ENCODE peak calls at places on chromosomes 2 and 18, in four cellular contexts. J, R, I and Z are unnamed samples.

GRCh38 chr2:190996338-190996946 is 17.5 kb downstream of the STAT1 start:
- DNase-seq in J (no peak), R (peak), I (peak), Z (peak)

GRCh38 chr18:79916546-79917350 is 34.7 kb downstream of the SLC66A2 start:
- DNase-seq in J (no peak), I (no peak), R (no peak), Z (no peak)

GRCh38 chr2:212595036-212595654 is 56.5 kb upstream of the ERBB4 start:
- DNase-seq in I (peak), J (no peak), R (peak), Z (no peak)

GRCh38 chr2:217177687-217178086 is 317.8 kb upstream of the TNP1 start:
- DNase-seq in R (no peak), J (no peak), I (no peak), Z (no peak)

GRCh38 chr2:46340740-46341420 is 43.7 kb downstream of the EPAS1 start:
- DNase-seq in I (no peak), R (no peak), J (no peak), Z (no peak)

GRCh38 chr2:216616083-216616678 is 17.0 kb upstream of the IGFBP2 start:
- DNase-seq in I (no peak), J (no peak), R (no peak), Z (no peak)

GRCh38 chr2:20071397-20072383 is 20.3 kb upstream of the LAPTM4A start:
- DNase-seq in J (peak), R (peak), I (peak), Z (no peak)

GRCh38 chr18:76995896-76996295 is 136.7 kb downstream of the MBP start:
- DNase-seq in J (no peak), I (no peak), R (no peak), Z (no peak)

GRCh38 chr2:130328710-130329109 is 14.0 kb upstream of the IMP4 start:
- DNase-seq in R (peak), I (no peak), J (no peak), Z (no peak)

GRCh38 chr2:205769494-205769848 is 87.2 kb downstream of the NRP2 start:
- DNase-seq in R (peak), J (no peak), I (no peak), Z (no peak)

GRCh38 chr2:147096671-147097070 is 748.2 kb upstream of the ACVR2A start:
- DNase-seq in R (no peak), J (no peak), I (no peak), Z (no peak)

GRCh38 chr2:109607766-109608165 is 6.0 kb downstream of the SEPTIN10 start:
- DNase-seq in R (peak), J (no peak), I (no peak), Z (no peak)

GRCh38 chr2:25174192-25174861 is 5.9 kb upstream of the POMC start:
- DNase-seq in R (no peak), J (no peak), I (no peak), Z (no peak)

GRCh38 chr2:238166391-238167343 is 7.9 kb downstream of the ERFE start:
- DNase-seq in R (no peak), I (no peak), J (no peak), Z (no peak)

GRCh38 chr2:8469709-8470493 is 212.0 kb upstream of the ID2 start:
- DNase-seq in I (no peak), R (no peak), J (no peak), Z (no peak)

GRCh38 chr2:215619989-215620388 is 184.1 kb upstream of the FN1 start:
- DNase-seq in I (no peak), J (no peak), R (no peak), Z (no peak)

GRCh38 chr2:28567076-28567471 is 71.2 kb downstream of the PLB1 start:
- DNase-seq in R (no peak), J (no peak), I (no peak), Z (no peak)

GRCh38 chr2:62724886-62725711 is 19.6 kb downstream of the EHBP1 start:
- DNase-seq in J (no peak), I (no peak), R (no peak), Z (peak)

GRCh38 chr2:241884951-241885700 is 15.6 kb downstream of the RTP5 start:
- DNase-seq in J (no peak), R (no peak), I (no peak), Z (no peak)

GRCh38 chr18:5620284-5620683 is 76.5 kb upstream of the EPB41L3 start:
- DNase-seq in J (no peak), I (no peak), R (peak), Z (no peak)

GRCh38 chr2:130183500-130184373 is 1.7 kb downstream of the MZT2B start:
- DNase-seq in R (peak), I (peak), J (peak), Z (no peak)

GRCh38 chr18:35267809-35268208 is 22.2 kb downstream of the ZSCAN30 start:
- DNase-seq in J (peak), I (no peak), R (no peak), Z (no peak)

GRCh38 chr18:54327818-54328217 is 29.8 kb downstream of the STARD6 start:
- DNase-seq in R (peak), I (no peak), J (no peak), Z (no peak)

GRCh38 chr2:227402321-227402720 is 14.6 kb upstream of the SCYGR1 start:
- DNase-seq in J (no peak), I (no peak), R (no peak), Z (no peak)

GRCh38 chr18:13726972-13727331 is 479 bp downstream of the RNMT start:
- DNase-seq in J (peak), I (peak), R (peak), Z (peak)

GRCh38 chr18:45521151-45521550 is 94.1 kb upstream of the SLC14A2 start:
- DNase-seq in I (no peak), R (peak), J (no peak), Z (no peak)

GRCh38 chr18:23053756-23054457 is 81.4 kb upstream of the CABLES1 start:
- DNase-seq in R (peak), I (peak), J (no peak), Z (peak)

GRCh38 chr2:60552096-60552850 is 1.2 kb downstream of the BCL11A start:
- DNase-seq in I (no peak), J (no peak), R (no peak), Z (peak)

GRCh38 chr18:70555046-70555445 is 266.2 kb downstream of the SOCS6 start:
- DNase-seq in R (no peak), J (no peak), I (no peak), Z (no peak)

GRCh38 chr18:11976882-11977281 is 4.4 kb upstream of the IMPA2 start:
- DNase-seq in R (peak), J (no peak), I (no peak), Z (no peak)

GRCh38 chr2:240127911-240128607 is 8.0 kb downstream of the COPS9 start:
- DNase-seq in I (no peak), R (no peak), J (no peak), Z (no peak)

GRCh38 chr2:127170452-127171197 is 49.5 kb downstream of the CYP27C1 start:
- DNase-seq in R (no peak), I (no peak), J (no peak), Z (no peak)

GRCh38 chr2:69149631-69150215 is 136.7 kb downstream of the ANTXR1 start:
- DNase-seq in J (peak), I (no peak), R (peak), Z (no peak)

GRCh38 chr2:88136817-88137216 is 9.0 kb upstream of the FABP1 start:
- DNase-seq in R (no peak), I (peak), J (no peak), Z (no peak)

GRCh38 chr2:106995560-106995959 is 109.6 kb upstream of the ST6GAL2 start:
- DNase-seq in J (no peak), R (peak), I (no peak), Z (no peak)

GRCh38 chr2:195737531-195738162 is 80.6 kb downstream of the SLC39A10 start:
- DNase-seq in I (no peak), J (no peak), R (peak), Z (no peak)

GRCh38 chr2:144824611-144825010 is 304.7 kb upstream of the ZEB2 start:
- DNase-seq in R (no peak), I (no peak), J (no peak), Z (no peak)
- TF ChIP-seq CTCF in R (no peak), I (no peak), J (no peak), Z (no peak)

GRCh38 chr2:232528746-232529445 is 2.9 kb downstream of the CHRND start:
- DNase-seq in J (no peak), R (no peak), I (no peak), Z (no peak)
- TF ChIP-seq CTCF in J (no peak), R (no peak), I (no peak), Z (no peak)

GRCh38 chr18:66655407-66655806 is 51.5 kb upstream of the CDH19 start:
- DNase-seq in I (no peak), R (no peak), J (no peak), Z (no peak)
- TF ChIP-seq CTCF in I (no peak), R (no peak), J (no peak), Z (no peak)

GRCh38 chr2:148643998-148644884 is at the start of gene EPC2:
- DNase-seq in R (peak), J (peak), I (peak), Z (peak)

GRCh38 chr2:148643421-148643820 is 1.1 kb upstream of the EPC2 start:
- DNase-seq in R (no peak), J (no peak), I (no peak), Z (no peak)

GRCh38 chr2:148642112-148642744 is 2.3 kb upstream of the EPC2 start:
- DNase-seq in R (no peak), J (no peak), I (peak), Z (no peak)

GRCh38 chr2:148644885-148645134 is 259 bp downstream of the EPC2 start:
- DNase-seq in I (no peak), R (no peak), J (no peak), Z (no peak)

GRCh38 chr2:148642891-148643416 is 1.6 kb upstream of the EPC2 start:
- DNase-seq in I (no peak), J (peak), R (peak), Z (no peak)
- TF ChIP-seq CTCF in I (no peak), J (no peak), R (no peak), Z (no peak)

GRCh38 chr2:223101340-223102039 is 49.5 kb downstream of the KCNE4 start:
- DNase-seq in J (no peak), I (peak), R (peak), Z (peak)
- TF ChIP-seq CTCF in J (no peak), I (peak), R (peak), Z (peak)

DNA sequence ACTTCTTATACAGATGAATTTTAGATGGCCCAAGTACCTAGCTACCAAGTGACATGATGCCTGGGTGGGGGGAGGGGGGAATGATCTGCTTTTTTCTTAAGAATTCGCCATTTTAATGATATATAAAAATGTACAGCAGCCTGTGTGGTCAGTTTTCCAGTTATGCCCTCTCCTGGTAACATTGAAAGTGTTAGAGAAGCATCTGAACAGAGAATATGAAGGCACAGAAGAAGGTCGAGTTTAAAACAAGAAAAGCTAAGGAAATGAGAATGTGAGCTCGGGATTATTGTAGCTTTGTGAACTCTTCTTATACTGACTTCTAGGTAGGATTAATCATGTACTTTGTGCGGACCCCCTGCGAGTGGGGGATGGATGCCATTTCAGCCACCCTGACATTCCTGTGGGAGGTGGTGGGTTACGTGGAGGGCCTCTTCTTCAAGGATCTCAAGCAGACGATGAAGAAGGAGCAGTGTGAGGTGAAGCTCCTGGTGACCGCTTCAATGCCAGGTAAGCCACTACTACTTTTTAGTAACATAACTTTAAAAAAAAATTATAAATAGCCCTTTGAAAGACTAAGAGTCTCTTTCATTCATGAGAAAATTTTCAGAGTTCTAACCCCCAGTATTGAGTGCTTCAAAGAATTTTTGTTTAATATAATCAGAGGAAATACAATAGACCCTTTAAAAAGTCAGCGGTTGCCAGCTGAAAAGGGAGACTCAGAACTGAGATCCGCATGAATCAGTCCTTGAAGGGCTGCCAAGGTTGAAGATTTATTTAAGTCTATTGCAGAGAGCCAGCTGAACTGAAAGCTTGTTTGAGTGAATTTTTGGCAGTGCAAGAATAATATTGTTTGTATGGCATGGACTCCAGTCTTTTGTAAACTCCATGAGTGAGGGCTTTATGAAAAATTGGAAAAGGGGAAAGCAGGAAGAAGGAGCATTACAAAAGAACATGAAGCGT is 68.7 kb upstream of the RPE start:
- DNase-seq in I (no peak), R (peak), J (no peak), Z (no peak)
- TF ChIP-seq CTCF in I (no peak), R (no peak), J (no peak), Z (no peak)

GRCh38 chr2:135633582-135633981 is 102.3 kb downstream of the R3HDM1 start:
- DNase-seq in I (no peak), J (no peak), R (no peak), Z (no peak)

GRCh38 chr2:135638825-135639224 is 102.8 kb upstream of the UBXN4 start:
- DNase-seq in R (no peak), J (no peak), I (no peak), Z (no peak)

GRCh38 chr2:135637456-135638087 is 104.1 kb upstream of the UBXN4 start:
- DNase-seq in R (no peak), J (no peak), I (no peak), Z (no peak)

GRCh38 chr2:135635212-135635835 is 104.0 kb downstream of the R3HDM1 start:
- DNase-seq in I (peak), J (no peak), R (no peak), Z (no peak)

DNA sequence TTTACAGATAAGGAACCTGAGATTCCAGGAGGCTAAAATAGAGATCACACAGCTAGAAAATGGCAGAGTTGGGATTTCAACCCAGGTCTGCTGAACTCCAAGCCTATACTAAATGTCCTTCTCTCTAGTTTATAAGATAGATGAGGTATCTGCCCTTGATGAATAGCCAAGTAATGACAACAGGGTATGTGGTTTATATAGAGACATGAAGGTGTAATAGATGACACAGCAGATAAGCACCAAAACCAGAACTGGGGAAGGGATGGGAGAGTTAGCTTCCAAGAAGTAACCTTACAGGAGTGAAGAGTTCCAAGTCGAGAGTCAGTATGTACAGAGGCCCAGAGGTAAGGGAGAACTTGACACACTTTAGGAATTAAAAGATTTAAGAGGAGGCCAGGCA is 104.7 kb upstream of the UBXN4 start:
- DNase-seq in J (no peak), I (no peak), R (no peak), Z (no peak)
- TF ChIP-seq CTCF in J (no peak), I (no peak), R (no peak), Z (no peak)